ENCODE peak calls at places on chromosomes 6 and 20, in eight cellular contexts. N is GM12878, U is A549, V is GM23338, E is K562, J is HepG2, Y is SK-N-SH, X is HCT116. H is an unnamed sample. For H3K4me1, the result is how much of the 10 kb centered on the place peaks cover.

GRCh38 chr20:48126227-48126740 is 341.0 kb upstream of the SULF2 start:
- DNase-seq in E (no peak), Y (no peak), X (no peak), V (no peak), N (no peak), J (peak), U (no peak), H (no peak)

GRCh38 chr6:154154389-154154967 is 115.4 kb downstream of the OPRM1 start:
- DNase-seq in X (peak), J (peak), N (no peak), E (peak), U (peak), Y (peak), V (peak), H (peak)

GRCh38 chr6:189676-190075 is 102.6 kb upstream of the DUSP22 start:
- DNase-seq in V (no peak), X (no peak), E (no peak), N (no peak), Y (no peak), U (no peak), J (no peak), H (no peak)

GRCh38 chr6:79707621-79708020 is 76.5 kb downstream of the SH3BGRL2 start:
- DNase-seq in V (peak), Y (no peak), J (no peak), N (no peak), U (no peak), E (no peak), X (no peak), H (no peak)

GRCh38 chr20:43821795-43822194 is 92.9 kb upstream of the TOX2 start:
- DNase-seq in J (no peak), X (no peak), U (no peak), Y (no peak), V (no peak), N (no peak), E (no peak), H (no peak)

GRCh38 chr6:83198486-83199172 is 5.5 kb downstream of the RWDD2A start:
- DNase-seq in E (no peak), V (no peak), Y (no peak), J (no peak), X (no peak), U (no peak), N (no peak), H (no peak)

GRCh38 chr6:162825597-162825996 is 97.8 kb downstream of the PACRG start:
- DNase-seq in N (no peak), Y (no peak), X (no peak), E (no peak), V (no peak), J (no peak), U (no peak), H (no peak)

GRCh38 chr20:9686455-9686854 is 152.4 kb downstream of the PAK5 start:
- DNase-seq in N (no peak), E (no peak), V (peak), U (no peak), Y (no peak), X (no peak), J (no peak), H (no peak)

GRCh38 chr6:99492137-99492536 is 23.1 kb downstream of the USP45 start:
- DNase-seq in E (no peak), J (no peak), N (no peak), V (no peak), Y (no peak), U (no peak), X (no peak), H (no peak)

GRCh38 chr6:474454-475185 is 83.1 kb downstream of the IRF4 start:
- DNase-seq in Y (peak), U (no peak), N (peak), E (no peak), X (no peak), J (no peak), V (no peak), H (no peak)

GRCh38 chr6:29850011-29850553 is 22.5 kb downstream of the HLA-G start:
- DNase-seq in V (peak), Y (no peak), E (peak), N (no peak), U (no peak), J (no peak), X (no peak), H (no peak)

GRCh38 chr6:2763345-2763841 is 1.8 kb upstream of the WRNIP1 start:
- DNase-seq in E (no peak), Y (no peak), N (no peak), J (no peak), V (no peak), X (no peak), U (no peak), H (no peak)

GRCh38 chr6:50699086-50699886 is 14.0 kb upstream of the TFAP2D start:
- DNase-seq in X (no peak), N (no peak), V (peak), E (no peak), J (no peak), U (no peak), Y (no peak), H (no peak)

GRCh38 chr20:47360207-47360488 is 3.6 kb upstream of the ZMYND8 start:
- DNase-seq in N (no peak), E (no peak), X (no peak), Y (no peak), U (peak), J (peak), V (no peak), H (no peak)

GRCh38 chr6:54445207-54445606 is 137.0 kb downstream of the TINAG start:
- DNase-seq in J (no peak), E (no peak), N (no peak), Y (no peak), X (no peak), U (no peak), V (no peak), H (no peak)

GRCh38 chr20:61295726-61296628 is 43.9 kb downstream of the CDH4 start:
- DNase-seq in X (no peak), J (no peak), N (no peak), Y (peak), U (no peak), E (no peak), V (no peak), H (no peak)

GRCh38 chr6:163588211-163588919 is 173.8 kb downstream of the QKI start:
- DNase-seq in E (no peak), V (no peak), U (no peak), X (no peak), N (no peak), Y (peak), J (no peak), H (no peak)

GRCh38 chr20:10414982-10415650 is 18.9 kb downstream of the MKKS start:
- DNase-seq in Y (no peak), U (peak), X (no peak), V (peak), J (no peak), N (no peak), E (no peak), H (no peak)

GRCh38 chr6:88223298-88223697 is 57.2 kb upstream of the CNR1 start:
- DNase-seq in Y (no peak), E (no peak), N (no peak), X (no peak), U (no peak), J (no peak), V (no peak), H (no peak)

GRCh38 chr6:155828989-155829388 is 373.4 kb upstream of the NOX3 start:
- DNase-seq in N (no peak), E (no peak), U (no peak), V (no peak), J (no peak), X (no peak), Y (no peak), H (no peak)
- H3K4me1 ChIP-seq in N (under half), E (under half), U (under half), V (under half), J (under half), X (under half), Y (under half), H (under half)

DNA sequence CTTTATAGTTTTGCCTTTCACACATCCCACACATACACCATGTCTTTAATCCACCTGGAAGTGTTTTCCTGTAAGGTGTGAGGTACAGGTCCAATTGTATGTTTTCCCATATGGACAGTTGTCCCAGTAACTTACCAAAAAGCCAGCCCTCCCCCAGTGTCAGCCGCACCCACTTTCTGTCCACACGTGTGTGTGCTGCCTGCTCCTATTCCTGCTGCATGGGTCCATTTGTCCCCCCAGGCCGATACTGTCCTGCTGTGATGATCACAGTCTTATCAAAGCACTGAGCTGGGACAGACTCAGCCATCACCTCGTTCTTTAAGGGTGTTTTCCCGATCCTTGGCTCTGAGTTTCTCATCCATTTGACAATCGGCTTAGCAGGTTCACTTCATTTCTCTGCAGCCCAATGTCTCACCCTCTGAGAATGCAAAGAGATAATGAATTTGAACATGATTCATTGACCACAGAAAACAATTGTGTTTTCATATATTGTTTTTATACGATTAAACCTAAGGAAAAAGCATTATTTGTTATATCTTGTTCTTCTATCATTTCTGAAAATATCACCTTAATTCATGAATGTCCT is 9.6 kb downstream of the VSX1 start:
- DNase-seq in E (no peak), X (no peak), U (no peak), N (no peak), V (no peak), J (no peak), Y (no peak), H (no peak)
- TF ChIP-seq REST in E (no peak), X (no peak), U (no peak), N (no peak), V (no peak), J (no peak), Y (no peak), H (no peak)

GRCh38 chr6:134312038-134312660 is 5.8 kb downstream of the SGK1 start:
- DNase-seq in V (peak), X (no peak), Y (no peak), N (no peak), J (no peak), E (no peak), U (no peak), H (no peak)
- H3K4me1 ChIP-seq in V (under half), X (under half), Y (under half), N (under half), J (under half), E (under half), U (under half), H (under half)

DNA sequence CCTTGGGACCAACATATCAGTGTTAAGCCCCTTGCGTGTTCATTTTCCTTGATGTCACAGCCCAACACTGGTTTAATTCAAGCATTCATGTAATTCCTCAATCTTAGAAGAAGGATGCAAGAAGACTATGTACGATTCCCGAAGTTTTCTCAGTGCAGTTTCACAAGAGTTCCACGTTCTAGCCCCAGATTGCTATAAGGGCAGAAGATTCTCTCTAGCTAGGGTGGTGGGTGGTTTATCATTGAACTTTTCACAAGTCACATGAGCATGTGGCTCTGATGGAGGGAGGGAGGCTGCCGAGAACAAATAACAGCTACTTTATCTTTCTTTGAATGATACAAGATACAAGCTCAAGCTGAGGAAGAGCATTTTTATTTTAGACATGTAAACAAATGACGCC is 71.9 kb upstream of the NHSL1 start:
- DNase-seq in J (peak), N (no peak), Y (no peak), U (no peak), X (no peak), V (no peak), E (no peak), H (no peak)
- TF ChIP-seq REST in J (no peak), N (no peak), Y (no peak), U (no peak), X (no peak), V (no peak), E (no peak), H (no peak)

DNA sequence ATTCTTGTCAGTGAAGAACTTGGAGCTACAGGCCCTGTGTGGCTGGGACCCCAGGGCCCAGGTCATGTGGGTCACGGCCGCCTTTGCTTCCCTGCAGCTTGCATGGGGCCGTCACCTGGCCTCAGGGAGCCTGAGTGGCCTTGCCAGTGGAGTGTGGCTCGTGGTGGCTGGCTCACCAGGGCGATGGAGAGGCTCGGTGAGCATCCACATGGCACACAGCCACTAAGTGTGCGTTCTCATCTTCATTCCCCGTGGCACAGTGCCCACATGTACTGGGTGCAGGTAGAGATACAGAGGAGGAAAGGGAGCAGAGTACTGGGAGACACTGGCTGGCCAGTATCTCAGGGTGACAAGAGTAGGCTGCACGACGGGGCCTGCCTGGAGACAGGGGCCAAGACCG is 21.5 kb downstream of the MANBAL start:
- DNase-seq in Y (no peak), E (no peak), V (no peak), X (no peak), N (no peak), U (no peak), J (no peak), H (no peak)
- H3K4me1 ChIP-seq in Y (half or more), E (under half), V (under half), X (under half), N (half or more), U (under half), J (under half), H (under half)

DNA sequence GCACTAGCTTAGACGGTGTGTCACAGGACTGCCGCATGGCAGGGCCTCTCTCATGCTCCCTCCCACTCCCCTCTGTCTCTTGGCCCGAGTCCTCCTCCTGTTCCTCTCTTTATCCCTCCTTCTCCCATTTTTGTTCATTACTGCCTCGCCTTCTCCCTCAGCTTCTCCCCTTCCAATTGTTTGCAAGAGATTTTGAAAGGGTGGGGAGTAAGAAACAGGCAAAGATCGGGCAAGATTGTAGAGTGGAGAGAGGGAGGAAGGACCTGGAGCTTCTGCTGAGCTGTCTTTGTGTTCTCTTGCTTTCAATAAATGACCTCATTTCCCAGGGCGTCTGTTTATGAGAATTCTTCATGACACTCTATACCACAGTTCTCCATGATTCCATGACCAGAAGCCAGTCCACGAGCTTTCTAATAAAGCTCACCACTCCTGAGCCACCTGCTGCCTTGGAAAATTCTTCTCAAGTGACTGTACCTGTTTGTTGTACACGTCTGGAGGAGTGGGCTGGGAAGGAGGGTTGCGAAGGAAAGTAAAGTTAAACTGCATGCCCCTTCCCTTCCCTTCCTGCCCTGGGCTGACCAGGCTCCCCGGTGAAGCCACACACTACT is 50.0 kb upstream of the PLEKHG1 start:
- DNase-seq in X (no peak), Y (no peak), E (no peak), J (no peak), N (no peak), V (no peak), U (no peak), H (no peak)
- TF ChIP-seq REST in X (no peak), Y (no peak), E (no peak), J (no peak), N (no peak), V (no peak), U (no peak), H (no peak)

GRCh38 chr20:53755733-53756523 is 162.3 kb upstream of the ZNF217 start:
- DNase-seq in N (no peak), X (no peak), U (peak), V (no peak), Y (no peak), E (no peak), J (no peak), H (no peak)
- H3K4me1 ChIP-seq in N (under half), X (under half), U (under half), V (under half), Y (under half), E (under half), J (half or more), H (half or more)

GRCh38 chr6:42020967-42021366 is 29.4 kb upstream of the TAF8 start:
- DNase-seq in V (no peak), U (no peak), J (no peak), Y (no peak), X (no peak), E (no peak), N (no peak), H (no peak)
- TF ChIP-seq REST in V (no peak), U (no peak), J (no peak), Y (no peak), X (no peak), E (no peak), N (no peak), H (no peak)

DNA sequence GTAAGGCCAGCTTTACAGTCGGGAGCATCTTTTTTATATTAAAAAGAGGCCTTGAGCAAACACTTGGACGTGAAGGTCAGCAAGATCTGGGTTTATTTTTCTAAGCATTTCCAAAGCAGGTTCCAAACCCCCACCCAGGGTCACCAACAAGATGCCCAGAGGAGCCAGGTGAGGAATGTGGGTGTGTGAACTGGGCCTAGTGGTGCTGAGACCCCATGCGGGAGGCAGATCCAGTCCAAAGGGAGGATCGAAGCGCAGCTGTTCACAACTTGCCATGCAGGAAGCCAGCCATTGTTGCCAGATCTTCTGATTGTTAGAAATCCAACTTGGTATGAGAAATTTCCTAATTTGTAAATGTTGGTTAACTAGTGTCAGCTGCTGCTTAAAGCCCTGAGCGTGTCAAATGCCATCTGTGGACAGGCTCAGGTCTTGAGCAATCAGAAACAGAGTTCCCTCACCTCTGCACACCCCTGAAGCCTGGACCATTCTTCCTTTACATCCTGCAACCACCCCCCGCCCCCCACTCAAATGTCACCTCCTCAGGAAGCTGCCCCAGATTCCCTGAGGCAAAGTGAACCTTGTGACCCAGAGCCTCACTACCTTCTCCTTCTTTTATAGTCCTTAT is 46.5 kb downstream of the NFATC2 start:
- DNase-seq in N (no peak), J (no peak), X (no peak), U (no peak), V (no peak), Y (no peak), E (no peak), H (no peak)
- H3K4me1 ChIP-seq in N (under half), J (under half), X (under half), U (under half), V (under half), Y (under half), E (under half), H (under half)

GRCh38 chr6:72286911-72287311 is 335.0 kb upstream of the KCNQ5 start:
- DNase-seq in Y (no peak), E (no peak), N (no peak), X (no peak), U (no peak), V (no peak), J (no peak), H (no peak)
- TF ChIP-seq REST in Y (no peak), E (no peak), N (no peak), X (no peak), U (no peak), V (no peak), J (no peak), H (no peak)